ENCODE peak calls at places on chromosomes 5 and 9, in five cellular contexts. One of them, this sample, is unnamed.

GRCh38 chr9:96458226-96458625 is 8.3 kb downstream of the HABP4 start:
- DNase-seq in GM06990: no peak
- DNase-seq in HCT116: no peak
- DNase-seq in AG04450: no peak
- DNase-seq in cardiac fibroblast: no peak
- DNase-seq in this sample: no peak

GRCh38 chr9:111728617-111729366 is 65.9 kb downstream of the SHOC1 start:
- DNase-seq in cardiac fibroblast: peak; percentile 95
- DNase-seq in GM06990: no peak
- DNase-seq in AG04450: peak; percentile 91
- DNase-seq in HCT116: peak; percentile 87
- DNase-seq in this sample: peak; percentile 92

GRCh38 chr5:368162-369084 is 46.9 kb downstream of the AHRR start:
- DNase-seq in cardiac fibroblast: peak; percentile 83
- DNase-seq in HCT116: no peak
- DNase-seq in AG04450: peak; percentile 89
- DNase-seq in GM06990: peak; percentile 78
- DNase-seq in this sample: no peak

GRCh38 chr9:92468206-92468605 is 14.1 kb downstream of the ASPN start:
- DNase-seq in GM06990: no peak
- DNase-seq in HCT116: no peak
- DNase-seq in cardiac fibroblast: peak; percentile 55
- DNase-seq in AG04450: no peak
- DNase-seq in this sample: peak; percentile 82

GRCh38 chr9:88237454-88238280 is 99.4 kb upstream of the SPATA31C2 start:
- DNase-seq in AG04450: no peak
- DNase-seq in HCT116: no peak
- DNase-seq in cardiac fibroblast: no peak
- DNase-seq in GM06990: no peak
- DNase-seq in this sample: no peak

GRCh38 chr5:77563475-77563874 is 71.4 kb upstream of the WDR41 start:
- DNase-seq in HCT116: no peak
- DNase-seq in AG04450: no peak
- DNase-seq in cardiac fibroblast: no peak
- DNase-seq in GM06990: no peak
- DNase-seq in this sample: no peak

GRCh38 chr5:9454012-9454481 is 91.8 kb downstream of the SEMA5A start:
- DNase-seq in cardiac fibroblast: peak; percentile 9
- DNase-seq in HCT116: no peak
- DNase-seq in GM06990: peak; percentile 43
- DNase-seq in AG04450: no peak
- DNase-seq in this sample: no peak

GRCh38 chr9:129579294-129579693 is 41.6 kb downstream of the C9orf50 start:
- DNase-seq in cardiac fibroblast: no peak
- DNase-seq in GM06990: no peak
- DNase-seq in AG04450: no peak
- DNase-seq in HCT116: no peak
- DNase-seq in this sample: no peak

GRCh38 chr5:54673523-54674225 is 156.1 kb downstream of the SNX18 start:
- DNase-seq in HCT116: no peak
- DNase-seq in AG04450: no peak
- DNase-seq in GM06990: peak; percentile 8
- DNase-seq in cardiac fibroblast: peak; percentile 27
- DNase-seq in this sample: no peak

GRCh38 chr9:581673-582497 is 259.6 kb upstream of the DMRT1 start:
- DNase-seq in cardiac fibroblast: no peak
- DNase-seq in HCT116: peak; percentile 2
- DNase-seq in GM06990: no peak
- DNase-seq in AG04450: no peak
- DNase-seq in this sample: no peak

GRCh38 chr5:172463031-172463430 is 8.7 kb upstream of the SH3PXD2B start:
- DNase-seq in AG04450: no peak
- DNase-seq in HCT116: no peak
- DNase-seq in GM06990: no peak
- DNase-seq in cardiac fibroblast: no peak
- DNase-seq in this sample: no peak

GRCh38 chr9:21836437-21837161 is 34.2 kb downstream of the MTAP start:
- DNase-seq in GM06990: no peak
- DNase-seq in HCT116: peak; percentile 94
- DNase-seq in cardiac fibroblast: peak; percentile 99
- DNase-seq in AG04450: peak; percentile 95
- DNase-seq in this sample: peak; percentile 97

GRCh38 chr9:85215416-85215815 is 526.3 kb downstream of the AGTPBP1 start:
- DNase-seq in AG04450: no peak
- DNase-seq in HCT116: no peak
- DNase-seq in cardiac fibroblast: no peak
- DNase-seq in GM06990: no peak
- DNase-seq in this sample: no peak

GRCh38 chr5:180157866-180158265 is 51.1 kb downstream of the RASGEF1C start:
- DNase-seq in cardiac fibroblast: no peak
- DNase-seq in GM06990: no peak
- DNase-seq in HCT116: no peak
- DNase-seq in AG04450: no peak
- DNase-seq in this sample: no peak

GRCh38 chr9:35733109-35733541 is 659 bp downstream of the CREB3 start:
- DNase-seq in HCT116: peak; percentile 79
- DNase-seq in GM06990: no peak
- DNase-seq in AG04450: no peak
- DNase-seq in cardiac fibroblast: peak; percentile 68
- DNase-seq in this sample: peak; percentile 88

GRCh38 chr9:18238254-18238653 is 235.7 kb upstream of the ADAMTSL1 start:
- DNase-seq in GM06990: no peak
- DNase-seq in AG04450: peak; percentile 8
- DNase-seq in cardiac fibroblast: peak; percentile 90
- DNase-seq in HCT116: no peak
- DNase-seq in this sample: peak; percentile 86

GRCh38 chr5:169801324-169801777 is 164.3 kb downstream of the DOCK2 start:
- DNase-seq in HCT116: no peak
- DNase-seq in GM06990: no peak
- DNase-seq in AG04450: no peak
- DNase-seq in cardiac fibroblast: peak; percentile 89
- DNase-seq in this sample: peak; percentile 94

GRCh38 chr5:593511-593910 is 18.6 kb upstream of the CEP72 start:
- DNase-seq in GM06990: no peak
- DNase-seq in cardiac fibroblast: no peak
- DNase-seq in AG04450: no peak
- DNase-seq in HCT116: no peak
- DNase-seq in this sample: no peak

GRCh38 chr5:32504923-32505596 is 60.5 kb upstream of the ZFR start:
- DNase-seq in cardiac fibroblast: peak; percentile 82
- DNase-seq in AG04450: peak; percentile 95
- DNase-seq in HCT116: no peak
- DNase-seq in GM06990: no peak
- DNase-seq in this sample: peak; percentile 28

GRCh38 chr5:318341-318897 is 3.1 kb upstream of the AHRR start:
- DNase-seq in cardiac fibroblast: peak; percentile 28
- DNase-seq in HCT116: peak; percentile 48
- DNase-seq in AG04450: no peak
- DNase-seq in GM06990: no peak
- DNase-seq in this sample: peak; percentile 27

GRCh38 chr5:137300411-137301240 is 198.5 kb downstream of the SPOCK1 start:
- DNase-seq in GM06990: no peak
- DNase-seq in HCT116: no peak
- DNase-seq in AG04450: no peak
- DNase-seq in cardiac fibroblast: peak; percentile 74
- DNase-seq in this sample: peak; percentile 36

GRCh38 chr9:13278368-13279246 is 885 bp downstream of the MPDZ start:
- DNase-seq in HCT116: no peak
- DNase-seq in GM06990: no peak
- DNase-seq in cardiac fibroblast: peak; percentile 77
- DNase-seq in AG04450: no peak
- DNase-seq in this sample: peak; percentile 39

GRCh38 chr9:114207845-114208244 is 52.5 kb downstream of the COL27A1 start:
- DNase-seq in GM06990: no peak
- DNase-seq in HCT116: no peak
- DNase-seq in AG04450: no peak
- DNase-seq in cardiac fibroblast: no peak
- DNase-seq in this sample: peak; percentile 44

GRCh38 chr5:137200906-137201305 is 298.2 kb downstream of the SPOCK1 start:
- DNase-seq in cardiac fibroblast: no peak
- DNase-seq in AG04450: no peak
- DNase-seq in GM06990: no peak
- DNase-seq in HCT116: no peak
- DNase-seq in this sample: no peak

GRCh38 chr5:107937710-107938355 is 267.1 kb upstream of the EFNA5 start:
- DNase-seq in GM06990: no peak
- DNase-seq in HCT116: no peak
- DNase-seq in AG04450: no peak
- DNase-seq in cardiac fibroblast: no peak
- DNase-seq in this sample: no peak

GRCh38 chr9:108168451-108168850 is 678.9 kb upstream of the KLF4 start:
- DNase-seq in GM06990: no peak
- DNase-seq in AG04450: no peak
- DNase-seq in HCT116: no peak
- DNase-seq in cardiac fibroblast: peak; percentile 24
- DNase-seq in this sample: no peak

GRCh38 chr5:7053125-7053524 is 339.9 kb downstream of the TENT4A start:
- DNase-seq in HCT116: no peak
- DNase-seq in cardiac fibroblast: no peak
- DNase-seq in AG04450: no peak
- DNase-seq in GM06990: no peak
- DNase-seq in this sample: no peak

GRCh38 chr9:120714088-120714845 is at the start of gene MEGF9:
- DNase-seq in HCT116: peak; percentile 90
- DNase-seq in cardiac fibroblast: peak; percentile 98
- DNase-seq in AG04450: peak; percentile 91
- DNase-seq in GM06990: peak; percentile 96
- DNase-seq in this sample: peak; percentile 99
- H3K4me3 ChIP-seq in HCT116: peak within 1 kb of the TSS; percentile 62
- H3K4me3 ChIP-seq in cardiac fibroblast: peak within 1 kb of the TSS; percentile 78
- H3K4me3 ChIP-seq in AG04450: peak within 1 kb of the TSS; percentile 77
- H3K4me3 ChIP-seq in GM06990: peak within 1 kb of the TSS; percentile 78
- H3K4me3 ChIP-seq in this sample: peak within 1 kb of the TSS; percentile 79

GRCh38 chr5:141412853-141413539 is at the start of gene PCDHGA10:
- DNase-seq in GM06990: no peak
- DNase-seq in AG04450: no peak
- DNase-seq in HCT116: peak; percentile 71
- DNase-seq in cardiac fibroblast: peak; percentile 73
- DNase-seq in this sample: peak; percentile 79
- TF ChIP-seq CTCF in GM06990: peak; percentile 79
- TF ChIP-seq CTCF in AG04450: peak; percentile 77
- TF ChIP-seq CTCF in HCT116: peak; percentile 86
- TF ChIP-seq CTCF in cardiac fibroblast: peak; percentile 68
- TF ChIP-seq CTCF in this sample: peak; percentile 74

GRCh38 chr5:176743828-176744583 is 66.4 kb upstream of the UNC5A start:
- DNase-seq in GM06990: no peak
- DNase-seq in cardiac fibroblast: no peak
- DNase-seq in AG04450: no peak
- DNase-seq in HCT116: no peak
- DNase-seq in this sample: no peak
- H3K4me3 ChIP-seq in GM06990: no peak overlapping the region
- H3K4me3 ChIP-seq in cardiac fibroblast: no peak overlapping the region
- H3K4me3 ChIP-seq in AG04450: no peak overlapping the region
- H3K4me3 ChIP-seq in HCT116: no peak overlapping the region
- H3K4me3 ChIP-seq in this sample: no peak overlapping the region

GRCh38 chr5:13660072-13660471 is 284.4 kb downstream of the DNAH5 start:
- DNase-seq in cardiac fibroblast: peak; percentile 16
- DNase-seq in GM06990: no peak
- DNase-seq in HCT116: no peak
- DNase-seq in AG04450: no peak
- DNase-seq in this sample: peak; percentile 39
- TF ChIP-seq CTCF in cardiac fibroblast: no peak
- TF ChIP-seq CTCF in GM06990: no peak
- TF ChIP-seq CTCF in HCT116: no peak
- TF ChIP-seq CTCF in AG04450: peak; percentile 42
- TF ChIP-seq CTCF in this sample: peak; percentile 20

GRCh38 chr9:34373749-34374148 is 2.9 kb downstream of the MYORG start:
- DNase-seq in HCT116: no peak
- DNase-seq in GM06990: no peak
- DNase-seq in cardiac fibroblast: no peak
- DNase-seq in AG04450: no peak
- DNase-seq in this sample: no peak

GRCh38 chr9:34370335-34370969 is 6.2 kb downstream of the MYORG start:
- DNase-seq in HCT116: no peak
- DNase-seq in cardiac fibroblast: no peak
- DNase-seq in AG04450: no peak
- DNase-seq in GM06990: no peak
- DNase-seq in this sample: no peak

GRCh38 chr9:34371886-34372597 is 4.7 kb downstream of the MYORG start:
- DNase-seq in AG04450: no peak
- DNase-seq in HCT116: no peak
- DNase-seq in GM06990: peak; percentile 10
- DNase-seq in cardiac fibroblast: no peak
- DNase-seq in this sample: no peak

GRCh38 chr9:34372598-34373011 is 4.1 kb downstream of the MYORG start:
- DNase-seq in HCT116: no peak
- DNase-seq in AG04450: no peak
- DNase-seq in GM06990: no peak
- DNase-seq in cardiac fibroblast: no peak
- DNase-seq in this sample: peak; percentile 41

GRCh38 chr9:34370970-34371880 is 5.5 kb downstream of the MYORG start:
- DNase-seq in AG04450: no peak
- DNase-seq in cardiac fibroblast: no peak
- DNase-seq in GM06990: peak; percentile 11
- DNase-seq in HCT116: no peak
- DNase-seq in this sample: no peak
- H3K4me3 ChIP-seq in AG04450: peak overlapping the region; percentile 34
- H3K4me3 ChIP-seq in cardiac fibroblast: no peak overlapping the region
- H3K4me3 ChIP-seq in GM06990: no peak overlapping the region
- H3K4me3 ChIP-seq in HCT116: no peak overlapping the region
- H3K4me3 ChIP-seq in this sample: no peak overlapping the region

This sample was measured in epithelial cell of esophagus.